ENCODE peak calls at places on chromosomes 12 and 14, in ten cellular contexts. C, R, Z, L, I, Y, W, P, S and V are unnamed samples.

GRCh38 chr12:55697686-55698085 is 10.0 kb downstream of the ITGA7 start:
- DNase-seq in Z (no peak), Y (peak; percentile 5), L (no peak), C (no peak), R (no peak), S (no peak), I (no peak), P (no peak), W (no peak), V (no peak)

GRCh38 chr12:120290541-120291312 is 976 bp downstream of the RNU4-2 start:
- DNase-seq in S (peak; percentile 23), I (no peak), R (no peak), L (peak; percentile 2), Y (peak; percentile 38), W (no peak), P (no peak), Z (no peak), C (peak; percentile 25), V (no peak)

GRCh38 chr12:6553051-6553868 is 2.6 kb downstream of the IFFO1 start:
- DNase-seq in Y (no peak), I (no peak), S (peak; percentile 100), W (no peak), C (no peak), L (peak; percentile 94), R (no peak), P (peak; percentile 68), Z (no peak), V (no peak)

GRCh38 chr14:48349689-48350088 is 674.3 kb upstream of the MDGA2 start:
- DNase-seq in L (peak; percentile 1), S (no peak), W (no peak), Y (no peak), Z (no peak), C (no peak), R (no peak), I (no peak), P (no peak), V (no peak)

GRCh38 chr12:128771681-128772080 is 52.1 kb downstream of the SLC15A4 start:
- DNase-seq in I (no peak), Z (no peak), S (no peak), R (no peak), C (no peak), L (peak; percentile 6), Y (no peak), W (no peak), P (no peak), V (no peak)

GRCh38 chr12:98653866-98654493 is 8.9 kb downstream of the APAF1 start:
- DNase-seq in I (no peak), L (peak; percentile 71), P (no peak), R (peak; percentile 16), S (peak; percentile 69), Y (no peak), Z (peak; percentile 11), C (peak; percentile 36), W (peak; percentile 54), V (peak; percentile 38)

GRCh38 chr12:56914256-56914655 is 20.0 kb downstream of the SDR9C7 start:
- DNase-seq in I (no peak), W (no peak), Y (no peak), P (no peak), R (no peak), Z (no peak), S (no peak), L (no peak), C (no peak), V (no peak)

GRCh38 chr12:6205761-6206160 is 5.6 kb downstream of the CD9 start:
- DNase-seq in P (no peak), L (no peak), W (no peak), I (no peak), S (no peak), C (no peak), Z (no peak), Y (no peak), R (no peak), V (no peak)

GRCh38 chr12:51520576-51521325 is 70.3 kb upstream of the SCN8A start:
- DNase-seq in R (no peak), P (no peak), I (no peak), Y (no peak), Z (no peak), S (no peak), L (no peak), C (no peak), W (no peak), V (no peak)

GRCh38 chr12:49059385-49060232 is 985 bp downstream of the KMT2D start:
- DNase-seq in R (no peak), W (peak; percentile 40), P (no peak), C (no peak), S (no peak), L (no peak), Z (no peak), Y (peak; percentile 26), I (no peak), V (no peak)

GRCh38 chr12:4432878-4433820 is 12.5 kb downstream of the FGF6 start:
- DNase-seq in C (no peak), Z (no peak), R (no peak), Y (no peak), L (no peak), P (no peak), S (peak; percentile 47), I (no peak), W (no peak), V (no peak)

GRCh38 chr12:13179159-13180074 is 17.1 kb upstream of the EMP1 start:
- DNase-seq in I (peak; percentile 12), Y (peak; percentile 71), R (peak; percentile 54), L (peak; percentile 52), Z (no peak), S (peak; percentile 92), C (no peak), W (peak; percentile 28), P (peak; percentile 74), V (no peak)